ENCODE peak calls at places on chromosomes 2 and 18, in nine cellular contexts. J is amniotic stem cell; Z is CD8-positive, alpha-beta memory T cell; B is mesendoderm; F is tibial artery; V is heart right ventricle; C is T-helper 1 cell; X is AG04450; I is GM23248. T is an unnamed sample.

GRCh38 chr2:163552758-163553157 is 183.1 kb downstream of the FIGN start:
- DNase-seq in J (no peak), Z (no peak), B (no peak), F (no peak), V (no peak), C (no peak), X (no peak), I (no peak), T (no peak)

GRCh38 chr2:207944334-207944733 is 81.0 kb downstream of the PLEKHM3 start:
- DNase-seq in J (no peak), Z (no peak), B (no peak), F (no peak), V (no peak), C (no peak), X (no peak), I (no peak), T (no peak)

GRCh38 chr2:185990861-185991525 is 252.4 kb downstream of the FSIP2 start:
- DNase-seq in J (no peak), Z (no peak), B (peak), F (no peak), V (no peak), C (no peak), X (no peak), I (peak), T (no peak)

GRCh38 chr2:157056200-157056676 is 201.3 kb upstream of the GALNT5 start:
- DNase-seq in J (no peak), Z (no peak), B (no peak), F (no peak), V (no peak), C (no peak), X (peak), I (peak), T (no peak)

GRCh38 chr18:37590346-37590745 is 24.7 kb upstream of the CELF4 start:
- DNase-seq in J (no peak), Z (no peak), B (no peak), F (no peak), V (no peak), C (no peak), X (no peak), I (no peak), T (no peak)

GRCh38 chr2:38178142-38178541 is 102.2 kb upstream of the CYP1B1 start:
- DNase-seq in J (no peak), Z (no peak), B (no peak), F (peak), V (no peak), C (no peak), X (no peak), I (peak), T (no peak)

GRCh38 chr2:237588044-237588696 is 2.4 kb downstream of the RAB17 start:
- DNase-seq in J (no peak), Z (no peak), B (no peak), F (peak), V (no peak), C (no peak), X (no peak), I (no peak), T (no peak)

GRCh38 chr2:128594953-128595677 is 276.4 kb upstream of the HS6ST1 start:
- DNase-seq in J (no peak), Z (no peak), B (no peak), F (no peak), V (no peak), C (no peak), X (no peak), I (no peak), T (no peak)

GRCh38 chr2:9738718-9739496 is 104.4 kb upstream of the TAF1B start:
- DNase-seq in J (no peak), Z (no peak), B (no peak), F (no peak), V (no peak), C (no peak), X (no peak), I (peak), T (no peak)

GRCh38 chr2:205482399-205483065 is 199.8 kb upstream of the NRP2 start:
- DNase-seq in J (no peak), Z (no peak), B (peak), F (no peak), V (peak), C (no peak), X (no peak), I (no peak), T (no peak)

GRCh38 chr2:134420256-134420655 is 166.4 kb downstream of the MGAT5 start:
- DNase-seq in J (no peak), Z (no peak), B (peak), F (no peak), V (no peak), C (no peak), X (no peak), I (no peak), T (no peak)

GRCh38 chr2:136448435-136448834 is 316.9 kb upstream of the THSD7B start:
- DNase-seq in J (no peak), Z (no peak), B (peak), F (no peak), V (no peak), C (no peak), X (no peak), I (no peak), T (no peak)

GRCh38 chr2:207725815-207726578 is 14.6 kb downstream of the CCNYL1 start:
- DNase-seq in J (no peak), Z (no peak), B (no peak), F (no peak), V (no peak), C (no peak), X (no peak), I (no peak), T (no peak)

GRCh38 chr2:106542730-106543359 is 55.7 kb downstream of the CD8B2 start:
- DNase-seq in J (peak), Z (peak), B (peak), F (peak), V (peak), C (peak), X (no peak), I (peak), T (peak)

GRCh38 chr2:172242968-172243367 is 140.3 kb upstream of the DLX2 start:
- DNase-seq in J (no peak), Z (no peak), B (no peak), F (no peak), V (no peak), C (no peak), X (no peak), I (no peak), T (no peak)

GRCh38 chr2:217611626-217612127 is 391.1 kb downstream of the TNS1 start:
- DNase-seq in J (no peak), Z (no peak), B (peak), F (no peak), V (no peak), C (no peak), X (no peak), I (no peak), T (no peak)

GRCh38 chr18:32301976-32302743 is 112.3 kb downstream of the MEP1B start:
- DNase-seq in J (peak), Z (no peak), B (no peak), F (no peak), V (no peak), C (no peak), X (peak), I (peak), T (no peak)